ENCODE peak calls at places on chromosomes 11 and 22, in six cellular contexts. A is NCI-H774; F is stimulated activated CD4-positive, alpha-beta T cell treated with anti-CD3 and anti-CD28 coated beads, Interleukin-12 subunit alpha, Interleukin-12 subunit beta, amount 100 ng/mL, for 48 hours; L is NAMALWA; W is LoVo; G is chondrocyte. P is an unnamed sample.

GRCh38 chr11:7451520-7451919 is 33.8 kb upstream of the OLFML1 start:
- DNase-seq in A (no peak), G (no peak), L (no peak), F (no peak), W (no peak), P (no peak)

GRCh38 chr22:38353701-38354100 is 36.5 kb upstream of the CSNK1E start:
- DNase-seq in L (no peak), F (no peak), G (no peak), W (no peak), A (no peak), P (no peak)

GRCh38 chr11:46183819-46184218 is 62.6 kb upstream of the PHF21A start:
- DNase-seq in F (no peak), G (no peak), W (peak), A (no peak), L (no peak), P (no peak)

GRCh38 chr11:10588904-10589303 is 20.4 kb upstream of the LYVE1 start:
- DNase-seq in W (no peak), L (no peak), G (no peak), F (no peak), A (no peak), P (no peak)

GRCh38 chr11:90661233-90661632 is 438.4 kb upstream of the CHORDC1 start:
- DNase-seq in A (no peak), L (no peak), G (no peak), F (no peak), W (no peak), P (no peak)

GRCh38 chr22:36395922-36396321 is 8.2 kb upstream of the MYH9 start:
- DNase-seq in A (no peak), F (no peak), W (no peak), G (no peak), L (no peak), P (no peak)

GRCh38 chr11:68269414-68270081 is 2.2 kb downstream of the C11orf24 start:
- DNase-seq in A (no peak), L (no peak), W (no peak), F (no peak), G (no peak), P (no peak)

GRCh38 chr11:73760066-73760679 is 701 bp downstream of the RAB6A start:
- DNase-seq in W (no peak), G (no peak), L (no peak), A (no peak), F (no peak), P (no peak)

GRCh38 chr11:119077839-119078238 is 6.8 kb upstream of the HMBS start:
- DNase-seq in L (no peak), A (no peak), F (no peak), G (no peak), W (no peak), P (no peak)

GRCh38 chr11:113904379-113905101 is at the start of gene HTR3B:
- DNase-seq in W (no peak), F (no peak), G (no peak), A (no peak), L (no peak), P (peak)

GRCh38 chr11:125772834-125773505 is 5.7 kb downstream of the PATE2 start:
- DNase-seq in W (no peak), L (no peak), A (no peak), F (no peak), G (no peak), P (no peak)

GRCh38 chr22:45284705-45285305 is at the start of gene UPK3A:
- DNase-seq in A (peak), W (peak), G (no peak), L (no peak), F (peak), P (no peak)

GRCh38 chr11:128963744-128964340 is 21.2 kb upstream of the TP53AIP1 start:
- DNase-seq in F (no peak), L (no peak), A (no peak), G (no peak), W (no peak), P (no peak)

GRCh38 chr11:61345954-61346814 is 13.2 kb downstream of the TKFC start:
- DNase-seq in L (no peak), G (no peak), F (no peak), W (no peak), A (no peak), P (no peak)

GRCh38 chr11:2912498-2912897 is 16.7 kb downstream of the PHLDA2 start:
- DNase-seq in A (no peak), W (peak), F (no peak), G (no peak), L (no peak), P (no peak)

GRCh38 chr22:46561435-46561905 is 24.1 kb upstream of the CELSR1 start:
- DNase-seq in L (peak), G (peak), W (peak), A (no peak), F (peak), P (no peak)

GRCh38 chr11:32987851-32988250 is 27.8 kb upstream of the DEPDC7 start:
- DNase-seq in L (no peak), A (no peak), F (no peak), G (no peak), W (no peak), P (no peak)